ENCODE peak calls at places on chromosome 3, in ten cellular contexts. One of them, this sample, is unnamed.

GRCh38 chr3:177300842-177301241 is 103.6 kb upstream of the TBL1XR1 start:
- DNase-seq in HepG2: no peak
- DNase-seq in Caco-2: no peak
- DNase-seq in endothelial cell of umbilical vein: no peak
- DNase-seq in cardiac muscle cell: no peak
- DNase-seq in Peyer's patch: no peak
- DNase-seq in fibroblast of lung: no peak
- DNase-seq in astrocyte of the spinal cord: no peak
- DNase-seq in neural progenitor cell: no peak
- DNase-seq in IMR-90: no peak
- DNase-seq in this sample: peak; percentile 54

GRCh38 chr3:131658115-131658514 is 155.3 kb upstream of the MRPL3 start:
- DNase-seq in HepG2: peak; percentile 4
- DNase-seq in Caco-2: peak; percentile 21
- DNase-seq in endothelial cell of umbilical vein: no peak
- DNase-seq in cardiac muscle cell: no peak
- DNase-seq in Peyer's patch: no peak
- DNase-seq in fibroblast of lung: no peak
- DNase-seq in astrocyte of the spinal cord: no peak
- DNase-seq in neural progenitor cell: no peak
- DNase-seq in IMR-90: no peak
- DNase-seq in this sample: no peak

GRCh38 chr3:188558343-188559068 is 404.5 kb downstream of the LPP start:
- DNase-seq in HepG2: no peak
- DNase-seq in Caco-2: no peak
- DNase-seq in endothelial cell of umbilical vein: peak; percentile 64
- DNase-seq in cardiac muscle cell: no peak
- DNase-seq in Peyer's patch: no peak
- DNase-seq in fibroblast of lung: peak; percentile 32
- DNase-seq in astrocyte of the spinal cord: peak; percentile 44
- DNase-seq in neural progenitor cell: no peak
- DNase-seq in IMR-90: peak; percentile 39
- DNase-seq in this sample: no peak

GRCh38 chr3:133040696-133041523 is 2.7 kb downstream of the TMEM108 start:
- DNase-seq in HepG2: peak; percentile 58
- DNase-seq in Caco-2: peak; percentile 82
- DNase-seq in endothelial cell of umbilical vein: peak; percentile 64
- DNase-seq in cardiac muscle cell: peak; percentile 86
- DNase-seq in Peyer's patch: peak; percentile 46
- DNase-seq in fibroblast of lung: peak; percentile 82
- DNase-seq in astrocyte of the spinal cord: peak; percentile 81
- DNase-seq in neural progenitor cell: peak; percentile 91
- DNase-seq in IMR-90: peak; percentile 71
- DNase-seq in this sample: peak; percentile 76

GRCh38 chr3:30964612-30965011 is 70.2 kb upstream of the GADL1 start:
- DNase-seq in HepG2: no peak
- DNase-seq in Caco-2: no peak
- DNase-seq in endothelial cell of umbilical vein: no peak
- DNase-seq in cardiac muscle cell: no peak
- DNase-seq in Peyer's patch: no peak
- DNase-seq in fibroblast of lung: no peak
- DNase-seq in astrocyte of the spinal cord: no peak
- DNase-seq in neural progenitor cell: no peak
- DNase-seq in IMR-90: no peak
- DNase-seq in this sample: peak; percentile 72

GRCh38 chr3:185559706-185560090 is 7.3 kb upstream of the LIPH start:
- DNase-seq in HepG2: no peak
- DNase-seq in Caco-2: no peak
- DNase-seq in endothelial cell of umbilical vein: no peak
- DNase-seq in cardiac muscle cell: no peak
- DNase-seq in Peyer's patch: no peak
- DNase-seq in fibroblast of lung: no peak
- DNase-seq in astrocyte of the spinal cord: no peak
- DNase-seq in neural progenitor cell: no peak
- DNase-seq in IMR-90: no peak
- DNase-seq in this sample: no peak

GRCh38 chr3:165148901-165149441 is 47.2 kb downstream of the SLITRK3 start:
- DNase-seq in HepG2: no peak
- DNase-seq in Caco-2: no peak
- DNase-seq in endothelial cell of umbilical vein: no peak
- DNase-seq in cardiac muscle cell: no peak
- DNase-seq in Peyer's patch: no peak
- DNase-seq in fibroblast of lung: no peak
- DNase-seq in astrocyte of the spinal cord: no peak
- DNase-seq in neural progenitor cell: no peak
- DNase-seq in IMR-90: no peak
- DNase-seq in this sample: no peak

GRCh38 chr3:32820430-32820829 is 2.6 kb downstream of the TRIM71 start:
- DNase-seq in HepG2: no peak
- DNase-seq in Caco-2: no peak
- DNase-seq in endothelial cell of umbilical vein: no peak
- DNase-seq in cardiac muscle cell: no peak
- DNase-seq in Peyer's patch: no peak
- DNase-seq in fibroblast of lung: no peak
- DNase-seq in astrocyte of the spinal cord: no peak
- DNase-seq in neural progenitor cell: no peak
- DNase-seq in IMR-90: no peak
- DNase-seq in this sample: no peak

GRCh38 chr3:143222505-143222904 is 102.9 kb downstream of the CHST2 start:
- DNase-seq in HepG2: no peak
- DNase-seq in Caco-2: no peak
- DNase-seq in endothelial cell of umbilical vein: no peak
- DNase-seq in cardiac muscle cell: peak; percentile 3
- DNase-seq in Peyer's patch: no peak
- DNase-seq in fibroblast of lung: no peak
- DNase-seq in astrocyte of the spinal cord: peak; percentile 15
- DNase-seq in neural progenitor cell: no peak
- DNase-seq in IMR-90: no peak
- DNase-seq in this sample: no peak

GRCh38 chr3:111669926-111670630 is 74.9 kb upstream of the ZBED2 start:
- DNase-seq in HepG2: no peak
- DNase-seq in Caco-2: no peak
- DNase-seq in endothelial cell of umbilical vein: no peak
- DNase-seq in cardiac muscle cell: no peak
- DNase-seq in Peyer's patch: no peak
- DNase-seq in fibroblast of lung: peak; percentile 27
- DNase-seq in astrocyte of the spinal cord: peak; percentile 58
- DNase-seq in neural progenitor cell: no peak
- DNase-seq in IMR-90: peak; percentile 76
- DNase-seq in this sample: no peak

GRCh38 chr3:119812491-119813058 is 30.7 kb downstream of the NR1I2 start:
- DNase-seq in HepG2: no peak
- DNase-seq in Caco-2: no peak
- DNase-seq in endothelial cell of umbilical vein: no peak
- DNase-seq in cardiac muscle cell: no peak
- DNase-seq in Peyer's patch: no peak
- DNase-seq in fibroblast of lung: no peak
- DNase-seq in astrocyte of the spinal cord: no peak
- DNase-seq in neural progenitor cell: no peak
- DNase-seq in IMR-90: no peak
- DNase-seq in this sample: no peak

GRCh38 chr3:119808244-119808643 is 26.3 kb downstream of the NR1I2 start:
- DNase-seq in HepG2: no peak
- DNase-seq in Caco-2: no peak
- DNase-seq in endothelial cell of umbilical vein: no peak
- DNase-seq in cardiac muscle cell: no peak
- DNase-seq in Peyer's patch: no peak
- DNase-seq in fibroblast of lung: no peak
- DNase-seq in astrocyte of the spinal cord: no peak
- DNase-seq in neural progenitor cell: no peak
- DNase-seq in IMR-90: no peak
- DNase-seq in this sample: no peak

GRCh38 chr3:119808843-119809242 is 26.9 kb downstream of the NR1I2 start:
- DNase-seq in HepG2: no peak
- DNase-seq in Caco-2: no peak
- DNase-seq in endothelial cell of umbilical vein: no peak
- DNase-seq in cardiac muscle cell: no peak
- DNase-seq in Peyer's patch: no peak
- DNase-seq in fibroblast of lung: no peak
- DNase-seq in astrocyte of the spinal cord: no peak
- DNase-seq in neural progenitor cell: no peak
- DNase-seq in IMR-90: no peak
- DNase-seq in this sample: no peak

GRCh38 chr3:119809249-119810017 is 27.5 kb downstream of the NR1I2 start:
- DNase-seq in HepG2: no peak
- DNase-seq in Caco-2: no peak
- DNase-seq in endothelial cell of umbilical vein: no peak
- DNase-seq in cardiac muscle cell: no peak
- DNase-seq in Peyer's patch: no peak
- DNase-seq in fibroblast of lung: no peak
- DNase-seq in astrocyte of the spinal cord: no peak
- DNase-seq in neural progenitor cell: no peak
- DNase-seq in IMR-90: no peak
- DNase-seq in this sample: peak; percentile 72

DNA sequence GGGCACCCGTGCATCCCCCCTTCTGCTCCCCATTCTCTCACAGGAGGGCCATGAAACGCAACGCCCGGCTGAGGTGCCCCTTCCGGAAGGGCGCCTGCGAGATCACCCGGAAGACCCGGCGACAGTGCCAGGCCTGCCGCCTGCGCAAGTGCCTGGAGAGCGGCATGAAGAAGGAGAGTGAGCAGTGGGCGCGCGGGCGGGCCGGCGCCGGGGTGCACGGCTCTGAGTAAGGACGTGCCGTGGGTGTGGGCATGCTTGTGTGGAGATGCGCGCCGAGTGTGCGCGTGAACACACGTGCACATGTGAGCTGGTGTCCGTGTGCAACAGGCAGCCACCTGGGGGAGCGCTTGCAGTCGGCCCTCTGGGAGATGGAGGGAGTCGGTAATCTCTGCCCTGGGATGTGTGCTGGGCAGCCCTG is 28.1 kb downstream of the NR1I2 start:
- DNase-seq in HepG2: no peak
- DNase-seq in Caco-2: no peak
- DNase-seq in endothelial cell of umbilical vein: peak; percentile 47
- DNase-seq in cardiac muscle cell: peak; percentile 22
- DNase-seq in Peyer's patch: no peak
- DNase-seq in fibroblast of lung: peak; percentile 32
- DNase-seq in astrocyte of the spinal cord: peak; percentile 26
- DNase-seq in neural progenitor cell: no peak
- DNase-seq in IMR-90: peak; percentile 18
- DNase-seq in this sample: peak; percentile 92
- H3K4me3 ChIP-seq in HepG2: no peak overlapping the region
- H3K4me3 ChIP-seq in Caco-2: no peak overlapping the region
- H3K4me3 ChIP-seq in endothelial cell of umbilical vein: no peak overlapping the region
- H3K4me3 ChIP-seq in cardiac muscle cell: peak overlapping the region; percentile 3
- H3K4me3 ChIP-seq in Peyer's patch: peak overlapping the region; percentile 64
- H3K4me3 ChIP-seq in fibroblast of lung: peak overlapping the region; percentile 34
- H3K4me3 ChIP-seq in astrocyte of the spinal cord: peak overlapping the region; percentile 36
- H3K4me3 ChIP-seq in neural progenitor cell: no peak overlapping the region
- H3K4me3 ChIP-seq in IMR-90: peak overlapping the region; percentile 12
- H3K4me3 ChIP-seq in this sample: peak overlapping the region; percentile 83

GRCh38 chr3:13528217-13528801 is 20.6 kb upstream of the FBLN2 start:
- DNase-seq in HepG2: peak; percentile 41
- DNase-seq in Caco-2: peak; percentile 57
- DNase-seq in endothelial cell of umbilical vein: no peak
- DNase-seq in cardiac muscle cell: peak; percentile 45
- DNase-seq in Peyer's patch: peak; percentile 6
- DNase-seq in fibroblast of lung: no peak
- DNase-seq in astrocyte of the spinal cord: no peak
- DNase-seq in neural progenitor cell: peak; percentile 83
- DNase-seq in IMR-90: no peak
- DNase-seq in this sample: no peak
- TF ChIP-seq CTCF in HepG2: no peak
- TF ChIP-seq CTCF in Caco-2: peak; percentile 22
- TF ChIP-seq CTCF in endothelial cell of umbilical vein: no peak
- TF ChIP-seq CTCF in cardiac muscle cell: peak; percentile 45
- TF ChIP-seq CTCF in Peyer's patch: no peak
- TF ChIP-seq CTCF in fibroblast of lung: no peak
- TF ChIP-seq CTCF in astrocyte of the spinal cord: peak; percentile 42
- TF ChIP-seq CTCF in neural progenitor cell: peak; percentile 54
- TF ChIP-seq CTCF in IMR-90: peak; percentile 28
- TF ChIP-seq CTCF in this sample: peak; percentile 19

DNA sequence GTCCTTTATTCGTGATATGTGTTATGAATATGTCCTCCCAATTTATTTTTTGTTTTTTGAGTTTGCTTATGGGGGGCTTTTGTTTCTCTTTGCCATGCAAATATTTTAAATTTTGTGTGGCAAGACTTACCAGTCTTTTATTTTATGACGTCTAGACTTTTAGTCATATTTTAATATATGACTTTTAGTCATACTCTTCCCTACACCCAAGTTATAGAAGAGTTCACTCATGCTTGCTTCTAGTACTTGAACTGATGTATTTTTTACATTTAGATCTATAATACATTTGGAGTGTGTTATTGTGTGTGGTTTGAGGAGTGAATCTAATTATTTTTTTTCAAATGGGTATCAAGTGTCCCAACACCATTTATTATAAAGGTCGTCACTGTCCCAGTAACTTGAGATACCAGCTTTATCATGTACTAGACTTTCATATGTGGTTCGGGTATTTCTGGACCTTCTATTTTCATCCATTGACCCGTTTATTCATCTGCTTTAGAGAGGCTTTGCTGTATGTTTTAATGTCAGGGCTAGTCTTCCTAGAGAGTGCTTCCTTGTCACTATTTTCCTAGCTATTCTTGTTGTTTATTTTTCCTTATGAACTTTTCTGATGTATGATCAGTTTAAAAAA is 775 bp downstream of the PARP15 start:
- DNase-seq in HepG2: no peak
- DNase-seq in Caco-2: no peak
- DNase-seq in endothelial cell of umbilical vein: no peak
- DNase-seq in cardiac muscle cell: no peak
- DNase-seq in Peyer's patch: no peak
- DNase-seq in fibroblast of lung: no peak
- DNase-seq in astrocyte of the spinal cord: no peak
- DNase-seq in neural progenitor cell: no peak
- DNase-seq in IMR-90: no peak
- DNase-seq in this sample: no peak
- H3K4me3 ChIP-seq in HepG2: no peak overlapping the region
- H3K4me3 ChIP-seq in Caco-2: no peak overlapping the region
- H3K4me3 ChIP-seq in endothelial cell of umbilical vein: peak overlapping the region; percentile 39
- H3K4me3 ChIP-seq in cardiac muscle cell: peak overlapping the region; percentile 17
- H3K4me3 ChIP-seq in Peyer's patch: peak overlapping the region; percentile 61
- H3K4me3 ChIP-seq in fibroblast of lung: peak overlapping the region; percentile 3
- H3K4me3 ChIP-seq in astrocyte of the spinal cord: peak overlapping the region; percentile 40
- H3K4me3 ChIP-seq in neural progenitor cell: peak overlapping the region; percentile 44
- H3K4me3 ChIP-seq in IMR-90: no peak overlapping the region
- H3K4me3 ChIP-seq in this sample: peak overlapping the region; percentile 83

GRCh38 chr3:66215106-66215505 is 5.7 kb upstream of the SLC25A26 start:
- DNase-seq in HepG2: peak; percentile 59
- DNase-seq in Caco-2: no peak
- DNase-seq in endothelial cell of umbilical vein: no peak
- DNase-seq in cardiac muscle cell: no peak
- DNase-seq in Peyer's patch: no peak
- DNase-seq in fibroblast of lung: no peak
- DNase-seq in astrocyte of the spinal cord: no peak
- DNase-seq in neural progenitor cell: no peak
- DNase-seq in IMR-90: no peak
- DNase-seq in this sample: no peak

GRCh38 chr3:66224220-66224619 is 3.4 kb downstream of the SLC25A26 start:
- DNase-seq in HepG2: no peak
- DNase-seq in Caco-2: no peak
- DNase-seq in endothelial cell of umbilical vein: no peak
- DNase-seq in cardiac muscle cell: no peak
- DNase-seq in Peyer's patch: no peak
- DNase-seq in fibroblast of lung: no peak
- DNase-seq in astrocyte of the spinal cord: no peak
- DNase-seq in neural progenitor cell: no peak
- DNase-seq in IMR-90: no peak
- DNase-seq in this sample: no peak

GRCh38 chr3:66220602-66221377 is at the start of gene SLC25A26:
- DNase-seq in HepG2: peak; percentile 93
- DNase-seq in Caco-2: peak; percentile 95
- DNase-seq in endothelial cell of umbilical vein: peak; percentile 98
- DNase-seq in cardiac muscle cell: peak; percentile 99
- DNase-seq in Peyer's patch: peak; percentile 98
- DNase-seq in fibroblast of lung: peak; percentile 95
- DNase-seq in astrocyte of the spinal cord: peak; percentile 97
- DNase-seq in neural progenitor cell: peak; percentile 97
- DNase-seq in IMR-90: peak; percentile 95
- DNase-seq in this sample: peak; percentile 97

GRCh38 chr3:66220066-66220465 is 735 bp upstream of the SLC25A26 start:
- DNase-seq in HepG2: no peak
- DNase-seq in Caco-2: no peak
- DNase-seq in endothelial cell of umbilical vein: peak; percentile 24
- DNase-seq in cardiac muscle cell: no peak
- DNase-seq in Peyer's patch: no peak
- DNase-seq in fibroblast of lung: no peak
- DNase-seq in astrocyte of the spinal cord: no peak
- DNase-seq in neural progenitor cell: no peak
- DNase-seq in IMR-90: no peak
- DNase-seq in this sample: no peak
- TF ChIP-seq CTCF in HepG2: no peak
- TF ChIP-seq CTCF in Caco-2: no peak
- TF ChIP-seq CTCF in endothelial cell of umbilical vein: no peak
- TF ChIP-seq CTCF in cardiac muscle cell: no peak
- TF ChIP-seq CTCF in Peyer's patch: no peak
- TF ChIP-seq CTCF in fibroblast of lung: no peak
- TF ChIP-seq CTCF in astrocyte of the spinal cord: no peak
- TF ChIP-seq CTCF in neural progenitor cell: no peak
- TF ChIP-seq CTCF in IMR-90: no peak
- TF ChIP-seq CTCF in this sample: no peak